ENCODE peak calls at places on chromosomes 13 and 19, in nine cellular contexts. I is endodermal cell, S is fibroblast of lung, R is HCT116, G is mesendoderm, T is GM12878, O is colonic mucosa, X is PC-3, Y is neuronal stem cell. Q is an unnamed sample. For H3K4me1, the result is how much of the 10 kb centered on the place peaks cover.

GRCh38 chr19:30097746-30098280 is 155.8 kb downstream of the URI1 start:
- DNase-seq in R (no peak), Y (no peak), O (no peak), I (no peak), X (no peak), T (no peak), G (no peak), S (no peak), Q (no peak)

GRCh38 chr19:52099497-52100138 is 4.1 kb upstream of the ZNF841 start:
- DNase-seq in I (no peak), R (no peak), G (no peak), S (no peak), T (no peak), Y (no peak), X (peak), O (no peak), Q (no peak)

GRCh38 chr19:30011051-30011578 is 69.1 kb downstream of the URI1 start:
- DNase-seq in R (no peak), G (peak), T (no peak), Y (no peak), X (no peak), I (peak), O (no peak), S (no peak), Q (peak)

GRCh38 chr13:80055804-80056203 is 285.1 kb downstream of the SPRY2 start:
- DNase-seq in T (no peak), O (no peak), I (no peak), X (no peak), S (no peak), G (no peak), Y (peak), R (no peak), Q (no peak)

GRCh38 chr13:26968431-26969335 is 202.9 kb downstream of the USP12 start:
- DNase-seq in O (peak), Y (no peak), X (no peak), T (no peak), R (no peak), G (peak), I (peak), S (peak), Q (no peak)

GRCh38 chr19:12997225-12997966 is 2.1 kb downstream of the NFIX start:
- DNase-seq in G (no peak), I (no peak), X (no peak), S (no peak), O (no peak), R (no peak), Y (no peak), T (no peak), Q (no peak)

GRCh38 chr13:20499986-20500385 is 25.7 kb downstream of the CRYL1 start:
- DNase-seq in O (no peak), T (no peak), I (no peak), Y (no peak), X (peak), S (no peak), R (no peak), G (no peak), Q (peak)

GRCh38 chr19:42553292-42554045 is 25.2 kb upstream of the CEACAM1 start:
- DNase-seq in X (peak), Y (no peak), S (peak), G (no peak), O (no peak), I (no peak), T (no peak), R (no peak), Q (peak)

GRCh38 chr13:103236213-103236612 is 170.0 kb upstream of the SLC10A2 start:
- DNase-seq in X (peak), T (no peak), G (peak), O (no peak), R (no peak), S (no peak), I (no peak), Y (no peak), Q (peak)

GRCh38 chr13:73059460-73060250 is 850 bp downstream of the KLF5 start:
- DNase-seq in X (peak), O (peak), I (peak), Y (peak), G (peak), T (no peak), R (no peak), S (peak), Q (peak)

GRCh38 chr19:39236527-39236926 is 8.3 kb downstream of the IFNL3 start:
- DNase-seq in X (no peak), I (no peak), O (no peak), G (no peak), R (no peak), S (no peak), Y (no peak), T (no peak), Q (no peak)

GRCh38 chr19:46022431-46023310 is at the start of gene PGLYRP1:
- DNase-seq in O (no peak), I (peak), R (no peak), S (no peak), X (no peak), Y (no peak), T (no peak), G (no peak), Q (no peak)

GRCh38 chr19:35088514-35088913 is 27.1 kb upstream of the FXYD3 start:
- DNase-seq in G (peak), Y (no peak), O (no peak), S (peak), X (peak), I (no peak), T (no peak), R (no peak), Q (peak)

GRCh38 chr13:51041126-51041525 is 69.9 kb downstream of the C13orf42 start:
- DNase-seq in X (no peak), O (no peak), R (no peak), T (no peak), S (no peak), G (no peak), I (peak), Y (no peak), Q (no peak)

GRCh38 chr19:11378319-11379189 is 4.1 kb downstream of the SWSAP1 start:
- DNase-seq in R (no peak), O (peak), G (peak), X (peak), S (peak), I (peak), Y (peak), T (no peak), Q (peak)

GRCh38 chr19:49461656-49462055 is 8.6 kb downstream of the ALDH16A1 start:
- DNase-seq in R (no peak), I (no peak), O (no peak), Y (no peak), X (no peak), G (no peak), T (no peak), S (no peak), Q (no peak)

GRCh38 chr13:109241160-109241559 is 545.2 kb downstream of the IRS2 start:
- DNase-seq in Y (no peak), O (no peak), S (peak), X (no peak), G (no peak), R (no peak), T (no peak), I (no peak), Q (no peak)

GRCh38 chr13:20521388-20521787 is 4.3 kb downstream of the CRYL1 start:
- DNase-seq in X (no peak), R (no peak), G (no peak), Y (no peak), O (no peak), T (no peak), I (no peak), S (no peak), Q (peak)

GRCh38 chr13:40648040-40648439 is 18.4 kb downstream of the FOXO1 start:
- DNase-seq in G (no peak), T (no peak), Y (no peak), R (no peak), S (no peak), O (no peak), I (no peak), X (no peak), Q (no peak)

GRCh38 chr19:42794751-42795150 is 29.3 kb upstream of the PSG8 start:
- DNase-seq in R (no peak), I (no peak), S (peak), T (no peak), Y (no peak), G (no peak), O (no peak), X (no peak), Q (no peak)

GRCh38 chr19:917323-918151 is at the start of gene KISS1R:
- DNase-seq in T (no peak), X (peak), O (no peak), I (peak), S (no peak), G (peak), Y (peak), R (no peak), Q (peak)

GRCh38 chr19:10642473-10642872 is 11.7 kb upstream of the ILF3 start:
- DNase-seq in R (no peak), Y (no peak), T (no peak), I (no peak), O (no peak), G (no peak), S (no peak), X (no peak), Q (no peak)

GRCh38 chr19:57559404-57560025 is at the start of gene ZNF550:
- DNase-seq in T (peak), O (peak), S (peak), X (peak), Y (peak), G (peak), R (peak), I (peak), Q (peak)

GRCh38 chr13:40484981-40485380 is 181.5 kb downstream of the FOXO1 start:
- DNase-seq in I (no peak), R (no peak), O (no peak), G (no peak), T (no peak), Y (no peak), S (no peak), X (no peak), Q (no peak)

GRCh38 chr13:34933349-34933748 is 8.7 kb upstream of the NBEA start:
- DNase-seq in Y (no peak), T (no peak), X (peak), G (no peak), O (no peak), R (no peak), I (no peak), S (no peak), Q (no peak)

GRCh38 chr13:32468502-32469147 is 40.7 kb upstream of the N4BP2L1 start:
- DNase-seq in X (no peak), O (no peak), S (peak), Y (no peak), T (no peak), R (no peak), G (peak), I (no peak), Q (no peak)

GRCh38 chr19:15432018-15432494 is 13.3 kb upstream of the AKAP8L start:
- DNase-seq in O (no peak), S (no peak), R (no peak), G (no peak), Y (no peak), X (no peak), I (no peak), T (no peak), Q (peak)

GRCh38 chr19:55654833-55655647 is at the start of gene U2AF2:
- DNase-seq in O (peak), Y (peak), I (peak), R (peak), T (no peak), S (peak), G (peak), X (peak), Q (peak)

GRCh38 chr19:55655648-55656040 is 809 bp downstream of the U2AF2 start:
- DNase-seq in O (no peak), X (no peak), R (no peak), S (no peak), I (no peak), T (no peak), Y (no peak), G (no peak), Q (no peak)

GRCh38 chr19:55653651-55654322 is 1.0 kb upstream of the U2AF2 start:
- DNase-seq in X (peak), T (peak), O (peak), G (peak), S (peak), I (peak), Y (peak), R (peak), Q (peak)

GRCh38 chr19:55652311-55653078 is 2.3 kb upstream of the U2AF2 start:
- DNase-seq in S (no peak), G (no peak), R (no peak), I (peak), T (no peak), O (no peak), Y (no peak), X (no peak), Q (no peak)

GRCh38 chr19:55654323-55654832 is 457 bp upstream of the U2AF2 start:
- DNase-seq in G (peak), X (peak), O (peak), Y (peak), S (peak), I (peak), R (peak), T (peak), Q (peak)
- H3K9ac ChIP-seq in G (peak), X (peak), O (peak), Y (peak), S (peak), I (peak), R (peak), T (peak), Q (peak)

DNA sequence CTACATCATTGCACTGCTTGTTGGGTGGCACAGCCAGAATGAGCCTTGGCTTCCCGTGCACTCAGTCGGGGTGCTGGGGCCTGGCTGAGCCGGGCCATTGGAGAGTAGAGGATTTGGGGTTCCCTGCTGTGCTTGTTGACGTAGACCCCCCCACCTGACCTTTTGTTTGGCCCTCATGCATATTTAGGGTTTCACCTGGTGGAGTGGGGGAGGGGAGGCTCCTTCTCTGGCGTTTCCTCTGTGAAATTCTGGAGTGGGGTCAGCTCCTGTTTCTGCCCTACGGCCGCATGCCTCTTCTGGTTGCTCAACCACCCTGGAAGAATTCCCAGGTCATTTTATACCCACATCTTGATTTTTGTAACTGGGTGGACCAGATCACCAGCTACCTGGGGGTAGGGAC is 82.8 kb downstream of the SIPA1L3 start:
- DNase-seq in T (no peak), I (peak), R (no peak), G (peak), Y (no peak), S (no peak), X (peak), O (no peak), Q (no peak)
- H3K4me1 ChIP-seq in T (under half), I (under half), R (half or more), G (under half), Y (under half), S (under half), X (under half), O (under half), Q (under half)

GRCh38 chr13:112456138-112457056 is 80.2 kb downstream of the SPACA7 start:
- DNase-seq in X (no peak), I (peak), T (no peak), R (no peak), Y (no peak), G (no peak), O (no peak), S (no peak), Q (no peak)

GRCh38 chr13:112454648-112455334 is 78.6 kb downstream of the SPACA7 start:
- DNase-seq in O (no peak), T (no peak), S (no peak), Y (no peak), G (no peak), R (no peak), X (no peak), I (no peak), Q (no peak)

GRCh38 chr13:112453874-112454647 is 77.9 kb downstream of the SPACA7 start:
- DNase-seq in I (peak), S (no peak), T (no peak), G (no peak), R (no peak), Y (no peak), O (peak), X (no peak), Q (no peak)

GRCh38 chr13:112457081-112457480 is 80.9 kb downstream of the SPACA7 start:
- DNase-seq in G (no peak), R (no peak), T (no peak), O (no peak), S (no peak), Y (no peak), I (no peak), X (no peak), Q (no peak)

DNA sequence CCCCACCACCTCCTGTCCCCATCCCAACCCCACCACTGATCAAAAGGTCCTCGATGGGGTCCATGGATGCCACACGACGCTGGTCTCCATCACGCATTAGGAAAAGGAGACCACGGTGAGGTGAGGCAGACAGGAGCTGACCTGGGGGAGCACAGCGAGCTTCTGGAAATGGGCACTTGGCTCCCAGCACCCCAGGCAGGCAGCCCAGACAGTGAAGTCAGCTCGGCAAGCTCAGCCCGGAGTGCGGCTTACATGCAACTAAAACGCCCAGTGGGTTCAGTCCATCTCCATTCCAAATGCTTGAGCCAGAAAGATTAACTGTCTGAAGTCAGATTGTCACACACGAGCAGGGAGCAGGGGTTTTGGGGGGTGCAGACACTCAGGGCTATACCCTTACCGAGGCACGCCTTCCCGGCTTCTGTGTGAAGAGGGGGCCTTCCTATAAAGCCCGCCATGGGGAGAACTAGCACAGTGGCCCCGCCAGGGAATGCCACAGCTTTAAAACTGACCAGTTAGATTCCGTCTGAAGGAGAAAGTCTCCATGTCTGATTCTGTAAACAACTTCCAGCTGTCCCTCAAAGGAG is 79.4 kb downstream of the SPACA7 start:
- DNase-seq in O (no peak), R (no peak), G (no peak), X (no peak), S (no peak), I (peak), T (no peak), Y (no peak), Q (no peak)
- H3K9ac ChIP-seq in O (no peak), R (no peak), G (no peak), X (no peak), S (no peak), I (no peak), T (no peak), Y (no peak), Q (no peak)

GRCh38 chr19:5959260-5960004 is 18.5 kb downstream of the RANBP3 start:
- DNase-seq in Y (no peak), R (no peak), X (no peak), I (no peak), S (no peak), T (no peak), O (no peak), G (no peak), Q (no peak)
- H3K4me1 ChIP-seq in Y (under half), R (under half), X (under half), I (under half), S (under half), T (under half), O (under half), G (under half), Q (under half)

DNA sequence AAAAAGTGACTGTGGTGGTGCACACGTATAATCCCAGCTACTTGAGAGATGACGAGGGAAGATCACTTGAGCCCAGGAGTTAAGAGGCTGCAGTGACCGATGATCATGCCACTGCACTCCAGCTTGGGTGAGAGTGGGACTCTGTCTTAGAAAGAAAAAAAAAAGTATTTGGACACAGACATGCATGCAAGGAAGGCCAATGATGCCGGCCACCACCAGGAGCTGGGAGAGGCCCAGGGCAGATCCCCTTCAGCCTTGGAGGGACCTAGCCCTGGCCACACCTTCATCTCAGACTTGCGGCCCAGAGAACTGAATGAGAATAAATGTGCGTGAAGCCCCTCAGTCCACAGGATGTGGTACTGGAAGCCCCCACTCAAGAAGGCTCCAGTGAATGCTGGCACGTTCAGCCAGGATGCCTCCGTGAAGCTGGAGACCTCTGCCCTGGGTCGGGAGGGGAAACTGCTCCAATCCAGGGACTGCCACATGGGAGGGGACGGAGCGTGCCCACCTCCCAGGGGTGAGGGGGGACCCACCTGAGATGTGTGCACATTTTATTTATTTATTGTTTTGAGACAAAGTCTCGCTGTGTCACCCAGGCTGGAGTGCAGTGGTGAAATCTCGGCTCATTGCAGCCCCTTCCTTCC is 14.6 kb downstream of the TNFAIP8L1 start:
- DNase-seq in I (no peak), T (no peak), Y (no peak), X (no peak), S (no peak), O (no peak), G (no peak), R (no peak), Q (no peak)
- H3K9ac ChIP-seq in I (no peak), T (no peak), Y (no peak), X (no peak), S (no peak), O (no peak), G (no peak), R (no peak), Q (no peak)

DNA sequence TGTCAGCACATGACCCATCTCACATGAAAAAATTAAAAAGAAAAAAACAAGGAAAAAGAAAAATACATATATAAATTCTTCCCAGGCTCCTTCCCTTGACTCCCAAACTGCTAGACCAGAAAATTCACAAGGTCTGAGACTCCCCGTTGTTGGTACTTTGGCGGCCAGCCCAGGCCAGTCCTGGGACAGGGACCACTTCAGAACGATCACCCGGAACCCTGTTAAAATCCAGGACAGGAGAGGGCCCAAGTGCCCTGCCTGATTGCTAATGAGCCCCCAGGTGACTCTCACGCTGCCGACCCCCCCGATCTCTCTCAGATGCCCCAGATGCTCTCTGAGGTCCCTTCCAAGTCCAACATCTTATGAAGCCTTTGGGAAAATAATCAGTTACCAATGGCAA is 107.2 kb downstream of the COL4A2 start:
- DNase-seq in T (no peak), S (no peak), R (no peak), I (no peak), G (no peak), Y (no peak), X (no peak), O (no peak), Q (no peak)
- H3K4me1 ChIP-seq in T (under half), S (under half), R (under half), I (under half), G (under half), Y (under half), X (under half), O (under half), Q (half or more)

GRCh38 chr13:23392313-23392712 is 41.2 kb downstream of the SACS start:
- DNase-seq in Y (no peak), S (no peak), O (no peak), G (no peak), T (no peak), R (no peak), I (no peak), X (no peak), Q (no peak)
- H3K9ac ChIP-seq in Y (no peak), S (no peak), O (no peak), G (no peak), T (no peak), R (no peak), I (no peak), X (no peak), Q (no peak)

GRCh38 chr19:2239771-2240770 is 3.4 kb downstream of the SF3A2 start:
- DNase-seq in I (peak), R (no peak), X (no peak), O (no peak), S (peak), Y (peak), G (peak), T (no peak), Q (peak)
- H3K4me1 ChIP-seq in I (under half), R (under half), X (under half), O (under half), S (under half), Y (under half), G (under half), T (under half), Q (under half)

Q was measured in adipocyte.